ENCODE peak calls at places on chromosomes 2 and 18, in eight cellular contexts. E is progenitor cell of endocrine pancreas, J is mesothelial cell of epicardium, P is neural crest cell, L is spleen, S is HCT116, V is neural progenitor cell, T is SK-N-SH. M is an unnamed sample.

GRCh38 chr2:37323770-37324535 is 680 bp downstream of the PRKD3 start:
- DNase-seq in V (no peak), P (peak; percentile 39), L (peak; percentile 84), E (no peak), S (no peak), J (peak; percentile 24), T (peak; percentile 81), M (peak; percentile 50)

GRCh38 chr18:78514910-78515670 is 464.5 kb upstream of the SALL3 start:
- DNase-seq in V (no peak), S (no peak), L (no peak), P (no peak), E (no peak), J (no peak), T (no peak), M (no peak)

GRCh38 chr2:62785810-62786593 is 80.5 kb downstream of the EHBP1 start:
- DNase-seq in E (no peak), J (no peak), T (no peak), V (no peak), P (no peak), S (no peak), L (no peak), M (no peak)

GRCh38 chr2:240355001-240355891 is 80.2 kb upstream of the GPC1 start:
- DNase-seq in J (no peak), S (no peak), V (no peak), P (no peak), L (no peak), E (no peak), T (peak; percentile 17), M (no peak)

GRCh38 chr2:219548990-219549389 is 5.2 kb downstream of the TMEM198 start:
- DNase-seq in J (no peak), E (no peak), S (no peak), L (no peak), T (no peak), V (no peak), P (no peak), M (no peak)

GRCh38 chr2:130371723-130372054 is 15.8 kb downstream of the PTPN18 start:
- DNase-seq in V (no peak), S (no peak), J (no peak), P (no peak), T (no peak), E (no peak), L (peak; percentile 84), M (no peak)

GRCh38 chr18:56593906-56594305 is 44.5 kb downstream of the TXNL1 start:
- DNase-seq in E (no peak), V (no peak), S (no peak), P (no peak), L (no peak), T (no peak), J (no peak), M (no peak)

GRCh38 chr2:197113221-197113831 is 186.8 kb upstream of the PGAP1 start:
- DNase-seq in P (no peak), J (no peak), V (peak; percentile 27), E (no peak), L (no peak), S (peak; percentile 18), T (peak; percentile 37), M (no peak)

GRCh38 chr2:183037660-183038340 is 457 bp downstream of the NCKAP1 start:
- DNase-seq in P (peak; percentile 37), J (peak; percentile 31), L (no peak), S (no peak), V (peak; percentile 76), E (peak; percentile 44), T (peak; percentile 76), M (peak; percentile 50)

GRCh38 chr2:77028032-77028600 is 494.1 kb downstream of the LRRTM4 start:
- DNase-seq in P (no peak), T (no peak), L (no peak), S (no peak), V (no peak), J (no peak), E (no peak), M (no peak)

GRCh38 chr2:186561467-186562208 is 28.2 kb upstream of the ITGAV start:
- DNase-seq in E (no peak), S (no peak), L (no peak), J (no peak), T (no peak), V (no peak), P (no peak), M (no peak)

GRCh38 chr2:172964511-172964910 is 111.1 kb upstream of the MAP3K20 start:
- DNase-seq in S (no peak), L (no peak), J (no peak), P (no peak), E (no peak), T (no peak), V (no peak), M (no peak)

GRCh38 chr18:75052475-75052874 is 156.5 kb downstream of the PTGR3 start:
- DNase-seq in P (no peak), E (no peak), V (no peak), T (no peak), S (no peak), L (no peak), J (no peak), M (no peak)

GRCh38 chr2:20580690-20581437 is 70.0 kb downstream of the HS1BP3 start:
- DNase-seq in T (no peak), V (no peak), E (no peak), S (no peak), P (no peak), L (peak; percentile 52), J (no peak), M (no peak)

GRCh38 chr2:100293341-100294161 is 28.8 kb downstream of the LONRF2 start:
- DNase-seq in E (no peak), L (no peak), V (no peak), S (no peak), T (no peak), P (no peak), J (no peak), M (no peak)

GRCh38 chr2:196365132-196365531 is 193.8 kb upstream of the STK17B start:
- DNase-seq in E (no peak), L (no peak), T (no peak), J (no peak), P (no peak), V (no peak), S (no peak), M (no peak)

GRCh38 chr2:84906108-84906899 is 848 bp downstream of the TMSB10 start:
- DNase-seq in P (no peak), L (peak; percentile 93), V (peak; percentile 34), T (peak; percentile 65), E (no peak), J (no peak), S (no peak), M (no peak)

GRCh38 chr18:28582724-28583123 is 405.8 kb upstream of the CDH2 start:
- DNase-seq in T (no peak), J (no peak), S (no peak), V (no peak), L (no peak), E (no peak), P (no peak), M (no peak)

GRCh38 chr2:186426153-186427016 is 59.7 kb upstream of the ZC3H15 start:
- DNase-seq in L (no peak), P (no peak), V (no peak), J (no peak), S (no peak), T (no peak), E (no peak), M (no peak)

GRCh38 chr2:200603972-200604371 is 18.2 kb downstream of the AOX1 start:
- DNase-seq in S (no peak), L (no peak), V (no peak), E (no peak), T (no peak), P (no peak), J (no peak), M (no peak)

GRCh38 chr2:125471963-125472362 is 1184.0 kb upstream of the GYPC start:
- DNase-seq in J (no peak), L (no peak), S (no peak), V (peak; percentile 78), P (peak; percentile 43), E (peak; percentile 54), T (peak; percentile 27), M (peak; percentile 59)

GRCh38 chr2:128172191-128172590 is 81.2 kb downstream of the UGGT1 start:
- DNase-seq in T (no peak), V (peak; percentile 16), E (no peak), L (no peak), P (no peak), S (no peak), J (no peak), M (no peak)
- TF ChIP-seq CTCF in T (peak; percentile 31), V (peak; percentile 50), E (peak; percentile 28), L (no peak), P (peak; percentile 58), S (no peak), J (no peak), M (no peak)

GRCh38 chr18:36770315-36770946 is 58.4 kb downstream of the TPGS2 start:
- DNase-seq in T (no peak), S (no peak), V (no peak), P (no peak), L (no peak), J (no peak), E (no peak), M (no peak)

GRCh38 chr18:36769172-36769571 is 59.6 kb downstream of the TPGS2 start:
- DNase-seq in P (no peak), J (no peak), V (no peak), S (no peak), T (no peak), E (no peak), L (no peak), M (no peak)

GRCh38 chr18:36772339-36772738 is 56.5 kb downstream of the TPGS2 start:
- DNase-seq in E (no peak), V (no peak), T (no peak), S (no peak), P (no peak), L (no peak), J (no peak), M (no peak)

GRCh38 chr18:36771246-36771645 is 57.6 kb downstream of the TPGS2 start:
- DNase-seq in S (no peak), P (no peak), V (no peak), L (no peak), E (no peak), J (no peak), T (no peak), M (no peak)

GRCh38 chr18:36769611-36770314 is 59.0 kb downstream of the TPGS2 start:
- DNase-seq in J (no peak), V (peak; percentile 62), T (no peak), L (no peak), S (peak; percentile 13), P (no peak), E (no peak), M (peak; percentile 57)
- TF ChIP-seq CTCF in J (no peak), V (peak; percentile 76), T (peak; percentile 30), L (peak; percentile 19), S (peak; percentile 21), P (peak; percentile 32), E (peak; percentile 35), M (peak; percentile 4)

GRCh38 chr2:88764141-88764849 is 72.8 kb downstream of the RPIA start:
- DNase-seq in P (no peak), L (no peak), V (no peak), E (no peak), S (no peak), T (no peak), J (no peak), M (no peak)
- TF ChIP-seq CTCF in P (no peak), L (no peak), V (no peak), E (no peak), S (no peak), T (no peak), J (no peak), M (no peak)

DNA sequence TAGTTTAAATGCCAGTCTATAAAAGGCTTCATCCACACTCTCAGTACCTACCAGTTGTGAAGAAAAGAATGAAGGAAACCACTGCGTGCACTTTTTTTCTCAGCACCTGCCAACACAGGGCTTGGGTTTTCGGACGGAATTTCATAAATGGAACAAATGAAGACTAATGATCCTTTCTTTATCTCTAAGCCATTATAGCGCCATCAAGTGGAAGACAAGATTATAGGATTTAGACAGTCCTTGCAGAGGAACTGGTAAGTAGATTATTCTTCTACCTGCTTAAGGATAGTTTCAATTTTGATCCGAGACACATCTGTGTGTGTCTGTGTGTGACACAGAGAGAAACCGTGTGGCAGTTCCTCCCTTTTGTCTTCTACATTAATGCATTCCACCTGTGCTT is 245.6 kb downstream of the NRXN1 start:
- DNase-seq in S (no peak), L (no peak), P (no peak), J (no peak), T (no peak), E (no peak), V (peak; percentile 59), M (no peak)
- TF ChIP-seq CTCF in S (no peak), L (no peak), P (peak; percentile 15), J (peak; percentile 20), T (peak; percentile 22), E (no peak), V (peak; percentile 68), M (peak; percentile 50)